ENCODE peak calls at places on chromosomes 2 and 18, in eight cellular contexts. Y is GM12891, T is thyroid gland, X is IMR-90, Z is HepG2, J is lower leg skin, E is prostate gland, G is A549. F is an unnamed sample.

GRCh38 chr2:219404954-219405353 is 13.2 kb upstream of the DES start:
- DNase-seq in X (no peak), Z (no peak), T (no peak), E (no peak), Y (no peak), G (no peak), J (no peak), F (no peak)

GRCh38 chr2:64641585-64641984 is 12.1 kb downstream of the SERTAD2 start:
- DNase-seq in T (peak), J (peak), G (no peak), X (no peak), Z (no peak), E (no peak), Y (no peak), F (no peak)

GRCh38 chr2:190835303-190835930 is 45.2 kb upstream of the GLS start:
- DNase-seq in Z (no peak), J (no peak), G (peak), Y (no peak), X (peak), T (peak), E (no peak), F (no peak)

GRCh38 chr2:146814971-146815370 is 1029.9 kb upstream of the ACVR2A start:
- DNase-seq in J (no peak), Y (no peak), Z (no peak), T (no peak), X (no peak), G (no peak), E (no peak), F (no peak)

GRCh38 chr2:39851691-39852110 is 72.6 kb upstream of the THUMPD2 start:
- DNase-seq in Z (no peak), X (peak), Y (no peak), G (no peak), T (no peak), J (no peak), E (no peak), F (no peak)

GRCh38 chr2:27903649-27904544 is 13.4 kb downstream of the BABAM2 start:
- DNase-seq in Z (no peak), G (peak), T (no peak), X (peak), E (no peak), J (no peak), Y (no peak), F (peak)

GRCh38 chr2:241218131-241219029 is 29.9 kb downstream of the ANO7 start:
- DNase-seq in J (no peak), E (no peak), G (peak), T (peak), X (peak), Y (peak), Z (peak), F (peak)

GRCh38 chr2:17646096-17646554 is 105.6 kb downstream of the VSNL1 start:
- DNase-seq in G (peak), X (peak), J (no peak), Z (peak), E (peak), Y (peak), T (peak), F (peak)

GRCh38 chr2:211664321-211664720 is 874.3 kb downstream of the ERBB4 start:
- DNase-seq in J (no peak), G (no peak), X (no peak), Y (no peak), T (no peak), Z (no peak), E (no peak), F (no peak)

GRCh38 chr18:13465476-13465875 is 246.9 kb downstream of the LDLRAD4 start:
- DNase-seq in G (no peak), X (no peak), J (peak), T (no peak), E (no peak), Y (no peak), Z (no peak), F (no peak)

GRCh38 chr18:62982600-62983251 is 267.4 kb downstream of the PHLPP1 start:
- DNase-seq in T (peak), J (peak), Y (peak), E (peak), X (peak), Z (peak), G (peak), F (peak)

GRCh38 chr18:13628211-13628610 is 98.1 kb downstream of the FAM210A start:
- DNase-seq in Y (no peak), J (no peak), Z (no peak), E (no peak), G (no peak), X (no peak), T (no peak), F (no peak)

GRCh38 chr18:12520442-12520992 is 112.8 kb downstream of the PRELID3A start:
- DNase-seq in T (no peak), E (no peak), Z (no peak), G (no peak), Y (no peak), X (peak), J (no peak), F (peak)

GRCh38 chr2:211816739-211817138 is 721.9 kb downstream of the ERBB4 start:
- DNase-seq in E (no peak), Z (no peak), Y (no peak), X (no peak), G (no peak), T (no peak), J (no peak), F (no peak)

GRCh38 chr2:173970421-173971042 is 5.4 kb upstream of the SP3 start:
- DNase-seq in T (no peak), Y (no peak), X (no peak), G (no peak), J (no peak), E (no peak), Z (no peak), F (peak)

GRCh38 chr2:229970406-229970805 is 48.1 kb downstream of the FBXO36 start:
- DNase-seq in X (no peak), T (no peak), G (no peak), J (no peak), Y (no peak), E (no peak), Z (no peak), F (no peak)

GRCh38 chr2:235951980-235952379 is 216.2 kb downstream of the GBX2 start:
- DNase-seq in J (no peak), Y (no peak), G (no peak), T (no peak), Z (no peak), X (no peak), E (no peak), F (no peak)

GRCh38 chr2:233466991-233467603 is 99.5 kb downstream of the USP40 start:
- DNase-seq in T (peak), G (no peak), Z (no peak), J (no peak), Y (no peak), X (no peak), E (no peak), F (no peak)

GRCh38 chr2:198203306-198203705 is 398.9 kb downstream of the PLCL1 start:
- DNase-seq in E (no peak), Z (no peak), J (no peak), X (no peak), G (no peak), T (no peak), Y (no peak), F (no peak)

GRCh38 chr2:47561371-47561770 is 158.4 kb downstream of the MSH2 start:
- DNase-seq in E (no peak), G (no peak), J (no peak), Y (no peak), Z (no peak), T (no peak), X (no peak), F (no peak)

GRCh38 chr2:48337871-48338270 is 192.1 kb upstream of the STON1 start:
- DNase-seq in T (no peak), J (no peak), Y (no peak), E (no peak), Z (no peak), G (no peak), X (no peak), F (no peak)

GRCh38 chr18:73245345-73245744 is 377.6 kb upstream of the NETO1 start:
- DNase-seq in X (no peak), G (no peak), Y (no peak), T (no peak), Z (no peak), J (no peak), E (no peak), F (no peak)

GRCh38 chr18:51138936-51139335 is 58.5 kb downstream of the MEX3C start:
- DNase-seq in T (no peak), J (no peak), G (no peak), E (no peak), Y (no peak), Z (no peak), X (no peak), F (no peak)

GRCh38 chr2:209191139-209191538 is 232.7 kb upstream of the MAP2 start:
- DNase-seq in Z (no peak), X (no peak), G (no peak), E (no peak), Y (no peak), J (no peak), T (no peak), F (no peak)

GRCh38 chr2:59236723-59237122 is 995.6 kb upstream of the FANCL start:
- DNase-seq in Y (no peak), E (no peak), Z (no peak), J (no peak), G (peak), X (no peak), T (no peak), F (no peak)

GRCh38 chr2:84904717-84905174 is 710 bp upstream of the TMSB10 start:
- DNase-seq in Z (no peak), G (peak), T (peak), J (peak), X (peak), E (peak), Y (no peak), F (peak)
- TF ChIP-seq POLR2A in Z (no peak), G (peak), T (no peak), J (no peak), X (peak), E (peak), Y (no peak), F (no peak)

GRCh38 chr2:127406454-127406853 is 11.8 kb upstream of the PROC start:
- DNase-seq in T (no peak), J (no peak), Y (no peak), E (no peak), G (no peak), X (peak), Z (no peak), F (no peak)

GRCh38 chr2:127407661-127408003 is 10.6 kb upstream of the PROC start:
- DNase-seq in X (no peak), Y (no peak), G (no peak), J (no peak), T (no peak), Z (no peak), E (no peak), F (no peak)

GRCh38 chr2:127408807-127409099 is 9.5 kb upstream of the PROC start:
- DNase-seq in G (no peak), T (no peak), E (no peak), X (no peak), J (no peak), Y (no peak), Z (peak), F (peak)

GRCh38 chr2:127407091-127407490 is 11.1 kb upstream of the PROC start:
- DNase-seq in Y (no peak), T (no peak), J (no peak), G (no peak), E (no peak), Z (no peak), X (no peak), F (no peak)

DNA sequence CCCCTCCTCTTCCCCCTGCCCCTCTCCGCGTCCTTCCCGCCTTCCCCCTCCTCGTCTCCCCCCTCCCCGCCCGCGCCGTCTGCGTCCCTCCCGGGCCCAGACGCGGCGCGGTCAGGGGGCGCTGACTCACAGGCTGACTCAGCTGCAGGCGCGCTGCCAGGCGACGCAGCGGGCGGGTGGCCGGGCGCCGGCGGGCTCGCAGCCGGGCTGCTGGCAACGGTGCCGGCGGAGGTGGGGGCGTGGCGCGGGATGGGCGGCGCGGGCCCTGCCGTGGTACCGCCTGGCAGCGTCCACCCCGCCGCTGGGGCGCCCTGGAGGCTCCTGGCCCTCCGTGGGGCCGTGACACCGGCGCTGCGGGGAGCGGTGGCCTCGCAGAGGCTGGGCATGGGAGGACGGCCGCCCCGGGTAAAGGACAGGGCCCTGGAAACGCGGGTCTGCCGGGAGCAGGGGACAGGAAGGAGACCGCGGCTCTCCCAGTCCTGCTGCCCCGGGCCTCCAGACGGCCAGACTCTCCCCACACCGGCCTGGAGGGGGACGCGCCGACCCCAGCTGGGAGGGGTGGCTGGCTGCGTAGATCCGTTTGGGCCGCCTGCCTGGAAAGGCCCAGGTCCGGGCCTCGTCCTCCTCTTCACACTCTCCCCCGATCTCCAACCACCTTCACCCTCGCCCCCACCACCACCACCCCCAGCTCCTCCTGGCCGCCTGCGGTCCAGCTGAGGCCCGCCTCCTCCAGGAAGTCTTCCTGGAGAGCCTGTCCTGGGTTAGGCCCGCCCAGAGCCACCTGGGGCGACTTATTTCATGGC is 10.0 kb upstream of the PROC start:
- DNase-seq in E (peak), Y (peak), X (peak), J (peak), T (peak), G (peak), Z (peak), F (peak)
- TF ChIP-seq POLR2A in E (peak), Y (no peak), X (peak), J (peak), T (peak), G (peak), Z (peak), F (peak)

GRCh38 chr2:148643998-148644884 is at the start of gene EPC2:
- DNase-seq in E (peak), Z (peak), Y (peak), T (peak), X (peak), J (peak), G (peak), F (peak)
- TF ChIP-seq POLR2A in E (peak), Z (peak), Y (peak), T (no peak), X (peak), J (peak), G (peak), F (peak)

GRCh38 chr2:237390235-237390634 is 23.7 kb downstream of the COL6A3 start:
- DNase-seq in X (no peak), Y (no peak), G (no peak), T (no peak), E (no peak), J (no peak), Z (no peak), F (no peak)
- TF ChIP-seq POLR2A in X (no peak), Y (no peak), G (no peak), T (no peak), E (no peak), J (no peak), Z (no peak), F (no peak)

GRCh38 chr2:37324536-37324785 is 172 bp downstream of the PRKD3 start:
- DNase-seq in X (peak), Z (peak), G (no peak), Y (no peak), T (peak), E (peak), J (peak), F (peak)

GRCh38 chr2:37326285-37326684 is 1.7 kb upstream of the PRKD3 start:
- DNase-seq in J (no peak), G (peak), T (peak), Y (no peak), E (peak), X (peak), Z (no peak), F (no peak)

GRCh38 chr2:37325625-37326071 is 1.0 kb upstream of the PRKD3 start:
- DNase-seq in E (no peak), T (peak), G (no peak), J (no peak), X (no peak), Z (no peak), Y (no peak), F (peak)

GRCh38 chr2:37324786-37325624 is at the start of gene PRKD3:
- DNase-seq in Y (peak), Z (peak), G (peak), J (peak), X (peak), E (peak), T (no peak), F (peak)

DNA sequence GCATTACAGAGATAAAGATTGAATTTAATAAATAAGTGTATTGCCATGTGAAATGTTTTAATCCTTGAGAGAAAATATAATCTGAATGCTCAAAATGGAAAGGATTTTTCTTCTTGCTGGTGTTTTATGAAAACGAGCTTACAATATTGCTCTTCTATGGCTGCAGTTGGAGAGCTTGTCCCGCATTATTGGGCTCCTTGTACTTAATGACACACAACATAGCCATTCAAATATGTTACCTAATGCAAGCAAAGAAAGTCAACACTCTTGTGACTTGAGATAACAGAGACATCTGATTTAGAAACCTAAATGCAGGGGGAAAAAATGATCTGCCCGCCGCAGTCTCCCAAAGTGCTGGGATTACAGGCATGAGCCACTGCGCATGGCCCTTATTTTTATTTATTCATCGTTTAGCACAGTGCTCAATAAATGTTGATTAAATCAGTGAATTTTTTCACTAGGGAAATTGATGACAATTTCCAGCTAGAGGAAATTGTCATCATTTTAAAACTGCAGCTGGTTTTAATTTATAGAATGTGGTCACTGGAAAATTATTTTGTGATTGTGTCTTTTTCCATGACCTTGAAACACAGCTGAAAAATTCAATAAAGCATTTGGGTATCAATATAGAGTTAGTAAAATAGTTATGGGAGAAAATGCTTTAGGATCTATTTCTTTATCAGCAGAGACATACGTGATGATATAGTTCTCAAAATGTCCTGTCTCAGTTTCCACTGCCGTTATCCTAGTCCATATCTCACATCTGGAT is 2.4 kb upstream of the PRKD3 start:
- DNase-seq in G (no peak), Z (no peak), E (no peak), J (no peak), T (no peak), Y (no peak), X (no peak), F (no peak)
- TF ChIP-seq POLR2A in G (no peak), Z (no peak), E (no peak), J (no peak), T (no peak), Y (no peak), X (no peak), F (no peak)

GRCh38 chr18:3449702-3450357 is at the start of gene TGIF1:
- DNase-seq in T (peak), J (peak), Y (no peak), G (peak), Z (peak), E (peak), X (peak), F (peak)
- TF ChIP-seq POLR2A in T (peak), J (peak), Y (no peak), G (peak), Z (peak), E (peak), X (peak), F (peak)

DNA sequence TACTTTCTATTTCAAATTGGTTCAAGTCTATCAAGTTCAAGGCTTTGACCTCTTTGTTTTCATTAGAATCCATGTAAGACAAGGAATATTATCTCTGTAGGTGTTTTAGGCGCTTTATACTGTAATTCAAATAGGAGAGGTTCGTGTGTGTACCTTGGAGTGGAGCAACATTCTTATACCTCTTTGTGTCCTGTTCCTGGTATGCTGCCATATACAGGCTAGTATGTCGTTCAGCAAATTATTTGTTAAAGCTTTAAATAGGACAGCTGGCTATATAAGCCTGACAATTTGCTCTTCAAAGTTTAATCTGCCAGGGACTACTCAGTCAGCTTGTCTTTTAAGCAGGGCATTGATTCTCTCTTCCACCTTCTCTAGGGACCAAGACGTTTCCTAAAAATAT is 31.1 kb upstream of the SPAG16 start:
- DNase-seq in J (no peak), G (no peak), E (peak), T (no peak), X (no peak), Y (no peak), Z (no peak), F (no peak)
- TF ChIP-seq POLR2A in J (no peak), G (no peak), E (no peak), T (no peak), X (no peak), Y (no peak), Z (no peak), F (no peak)

DNA sequence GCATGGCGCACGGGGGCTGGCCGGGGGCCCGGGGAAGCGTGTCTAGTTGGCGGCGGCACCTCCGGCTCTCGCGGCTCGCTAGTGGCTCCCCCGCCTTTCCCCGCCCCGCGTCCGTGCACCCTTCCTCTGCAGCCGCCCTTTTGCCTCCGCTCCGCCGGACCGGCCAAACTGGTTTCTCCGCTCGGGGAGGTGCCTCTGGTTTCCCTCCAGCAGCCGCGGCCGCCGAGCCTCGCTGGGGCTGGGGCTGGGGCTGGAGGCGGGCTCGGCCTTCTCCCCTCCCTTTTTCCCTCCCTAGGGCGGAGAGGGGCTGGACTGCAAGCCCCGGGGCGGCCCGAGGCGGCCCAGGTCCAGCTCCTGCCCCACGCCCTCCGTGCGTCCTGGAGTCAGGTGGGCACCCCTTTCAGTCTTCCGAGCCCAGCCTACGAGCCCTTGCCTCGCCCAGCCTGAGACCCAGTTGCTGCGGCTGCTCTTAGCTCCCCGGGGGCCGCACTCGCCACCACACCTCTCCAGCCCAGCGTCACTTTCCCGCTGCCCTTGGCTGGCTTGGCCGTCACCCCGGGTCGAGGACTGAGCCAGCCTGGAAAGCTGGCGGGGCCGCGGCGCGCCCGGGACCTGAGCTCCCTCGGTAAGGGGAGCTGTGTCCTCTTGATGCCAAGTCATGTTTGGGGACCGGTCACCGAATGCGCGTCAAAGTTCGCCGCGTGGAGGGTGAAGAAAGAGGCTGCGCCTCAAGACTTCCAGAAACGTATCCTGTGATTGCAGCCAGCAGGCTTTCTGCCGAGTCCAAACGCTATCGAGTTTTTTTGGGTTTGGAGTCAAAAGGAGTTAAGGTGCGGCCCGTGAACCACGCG is at the start of gene ATP8B1:
- DNase-seq in E (peak), X (peak), G (peak), T (peak), J (peak), Z (no peak), Y (peak), F (peak)
- TF ChIP-seq POLR2A in E (peak), X (peak), G (peak), T (peak), J (no peak), Z (no peak), Y (no peak), F (no peak)

GRCh38 chr2:66434679-66435548 is at the start of gene MEIS1:
- DNase-seq in T (peak), E (peak), Z (peak), J (peak), G (peak), X (peak), Y (no peak), F (peak)
- TF ChIP-seq POLR2A in T (peak), E (peak), Z (peak), J (peak), G (peak), X (peak), Y (no peak), F (no peak)

GRCh38 chr2:120635146-120635545 is 100.5 kb upstream of the GLI2 start:
- DNase-seq in X (no peak), Y (no peak), E (no peak), T (peak), Z (no peak), G (no peak), J (peak), F (no peak)
- TF ChIP-seq POLR2A in X (no peak), Y (no peak), E (no peak), T (no peak), Z (no peak), G (no peak), J (no peak), F (no peak)

F was measured in erythroblast.